ENCODE peak calls at places on chromosome 16, in eight cellular contexts. Q is tibial nerve, M is uterus, C is RWPE1, B is dorsolateral prefrontal cortex, T is AG04450, K is left ventricle myocardium inferior, P is mesothelial cell of epicardium. X is an unnamed sample.

GRCh38 chr16:27463741-27464662 is 62.0 kb downstream of the IL21R start:
- DNase-seq in K (no peak), P (no peak), Q (no peak), B (no peak), C (no peak), T (no peak), M (no peak), X (no peak)

GRCh38 chr16:81446318-81447275 is 2.0 kb downstream of the CMIP start:
- DNase-seq in M (no peak), P (no peak), C (peak), B (no peak), T (no peak), K (no peak), Q (no peak), X (peak)

GRCh38 chr16:75579435-75579834 is 13.3 kb downstream of the GABARAPL2 start:
- DNase-seq in Q (no peak), K (no peak), T (no peak), M (no peak), B (no peak), C (no peak), P (no peak), X (no peak)

GRCh38 chr16:67861877-67862276 is 11.0 kb upstream of the EDC4 start:
- DNase-seq in T (no peak), B (no peak), P (no peak), K (no peak), M (no peak), C (no peak), Q (no peak), X (no peak)

GRCh38 chr16:56807011-56807675 is 57.9 kb upstream of the SLC12A3 start:
- DNase-seq in Q (no peak), P (no peak), C (no peak), T (peak), K (no peak), B (no peak), M (no peak), X (no peak)

GRCh38 chr16:55465077-55465896 is 13.7 kb upstream of the MMP2 start:
- DNase-seq in T (peak), Q (peak), P (peak), K (peak), B (peak), M (peak), C (peak), X (peak)

GRCh38 chr16:85395207-85395912 is 217.8 kb upstream of the GSE1 start:
- DNase-seq in T (peak), C (peak), M (peak), B (peak), Q (peak), P (peak), K (peak), X (peak)

GRCh38 chr16:75624921-75625334 is 1.8 kb upstream of the ADAT1 start:
- DNase-seq in M (no peak), T (no peak), C (peak), P (no peak), Q (no peak), B (no peak), K (no peak), X (no peak)

GRCh38 chr16:54633943-54634362 is 296.7 kb upstream of the IRX5 start:
- DNase-seq in K (no peak), B (no peak), Q (peak), C (peak), P (no peak), T (no peak), M (no peak), X (no peak)

GRCh38 chr16:65958096-65958495 is 408.4 kb upstream of the CDH5 start:
- DNase-seq in C (no peak), K (no peak), P (no peak), B (no peak), Q (no peak), M (no peak), T (no peak), X (no peak)

GRCh38 chr16:58426960-58427359 is 34.7 kb downstream of the GINS3 start:
- DNase-seq in K (peak), Q (peak), B (no peak), P (no peak), M (no peak), T (no peak), C (no peak), X (no peak)

GRCh38 chr16:14193316-14193871 is 122.3 kb downstream of the MRTFB start:
- DNase-seq in P (no peak), B (no peak), M (no peak), K (no peak), C (no peak), T (no peak), Q (no peak), X (peak)

GRCh38 chr16:87178977-87179376 is 138.2 kb downstream of the C16orf95 start:
- DNase-seq in P (no peak), C (peak), B (no peak), Q (no peak), M (peak), T (no peak), K (peak), X (no peak)

GRCh38 chr16:87198881-87199280 is 118.3 kb downstream of the C16orf95 start:
- DNase-seq in K (no peak), C (no peak), T (no peak), B (no peak), P (no peak), Q (no peak), M (no peak), X (no peak)

GRCh38 chr16:67101683-67102082 is 8.1 kb upstream of the PHAF1 start:
- DNase-seq in K (no peak), T (no peak), M (no peak), Q (no peak), B (no peak), P (no peak), C (no peak), X (no peak)

GRCh38 chr16:63067141-63067540 is 1030.9 kb upstream of the CDH8 start:
- DNase-seq in M (no peak), B (no peak), C (no peak), K (no peak), P (no peak), T (no peak), Q (no peak), X (no peak)

GRCh38 chr16:47815655-47816054 is 340.1 kb downstream of the ABCC12 start:
- DNase-seq in K (no peak), C (no peak), P (no peak), Q (no peak), B (no peak), M (no peak), T (no peak), X (no peak)

GRCh38 chr16:30918614-30919013 is 4.8 kb upstream of the FBXL19 start:
- DNase-seq in K (no peak), Q (no peak), B (no peak), P (no peak), T (no peak), M (no peak), C (no peak), X (no peak)

GRCh38 chr16:10619271-10619849 is 39.0 kb upstream of the EMP2 start:
- DNase-seq in M (no peak), K (peak), P (no peak), C (peak), T (no peak), B (no peak), Q (no peak), X (peak)

GRCh38 chr16:18048858-18049257 is 287.7 kb downstream of the NPIPA8 start:
- DNase-seq in P (no peak), B (no peak), C (no peak), Q (no peak), K (no peak), M (no peak), T (no peak), X (no peak)

GRCh38 chr16:17224859-17225258 is 245.9 kb downstream of the XYLT1 start:
- DNase-seq in C (no peak), B (no peak), T (peak), K (peak), P (no peak), Q (peak), M (peak), X (no peak)

GRCh38 chr16:2187212-2187611 is 9.2 kb downstream of the CASKIN1 start:
- DNase-seq in K (no peak), B (no peak), C (no peak), P (no peak), M (no peak), T (no peak), Q (no peak), X (no peak)

GRCh38 chr16:56988161-56988947 is 1.0 kb upstream of the NLRC5 start:
- DNase-seq in Q (peak), M (peak), K (no peak), T (no peak), C (no peak), B (no peak), P (no peak), X (no peak)

GRCh38 chr16:78738557-78738956 is 639.1 kb downstream of the WWOX start:
- DNase-seq in C (no peak), P (no peak), T (no peak), M (no peak), K (no peak), Q (no peak), B (no peak), X (no peak)

GRCh38 chr16:24677388-24677787 is 52.1 kb upstream of the TNRC6A start:
- DNase-seq in K (no peak), C (no peak), P (no peak), Q (no peak), B (no peak), T (no peak), M (no peak), X (no peak)

GRCh38 chr16:66273644-66274334 is 92.7 kb upstream of the CDH5 start:
- DNase-seq in K (no peak), P (no peak), Q (peak), M (no peak), C (no peak), T (no peak), B (no peak), X (no peak)

DNA sequence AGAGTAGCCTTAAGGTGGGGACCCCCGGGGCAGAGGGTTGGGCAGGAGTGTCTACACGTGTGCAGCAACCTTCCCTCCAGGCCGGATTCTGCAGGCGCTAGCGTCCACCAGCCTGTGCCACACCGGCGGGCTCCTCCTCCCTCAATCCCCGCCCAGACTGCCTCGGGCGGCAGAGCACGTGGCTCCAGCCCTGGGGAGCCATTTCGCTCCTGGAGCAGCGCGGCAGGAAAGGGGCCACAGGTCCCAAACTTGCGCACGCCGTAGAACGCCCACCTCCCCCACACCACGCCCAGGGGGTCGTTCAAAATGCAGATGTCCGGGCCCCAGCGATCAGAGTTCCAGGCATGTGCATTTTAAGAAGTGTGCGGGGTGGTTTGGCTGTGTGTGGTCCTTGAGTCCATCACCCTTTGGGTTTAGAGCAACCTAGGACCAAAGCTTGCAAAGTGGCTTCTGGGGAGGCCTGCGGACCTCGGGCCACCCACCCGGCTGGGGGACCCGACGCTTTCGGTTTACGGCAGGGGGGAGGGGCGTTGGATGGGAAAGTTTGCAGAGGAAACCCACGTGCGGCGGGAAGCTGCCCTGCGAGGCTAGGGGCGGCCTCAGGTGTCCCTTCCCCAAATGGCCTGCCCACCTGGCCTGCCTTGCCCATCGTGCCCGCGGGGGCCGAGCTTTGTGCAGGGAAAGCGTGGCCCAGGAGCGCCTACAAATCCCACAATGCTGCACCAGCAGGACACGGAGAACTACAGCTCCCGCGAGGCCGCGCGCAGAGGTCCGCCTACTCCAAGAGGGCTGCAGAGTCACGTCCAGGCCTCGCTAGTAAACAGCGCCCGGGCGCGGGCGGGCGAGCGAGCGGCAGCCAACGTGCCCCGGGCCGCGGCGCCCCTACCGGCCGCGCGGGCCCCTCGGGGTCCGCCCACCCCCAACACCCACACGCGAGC is 1.4 kb downstream of the TFAP4 start:
- DNase-seq in Q (peak), P (peak), M (peak), K (peak), C (peak), B (peak), T (peak), X (peak)
- TF ChIP-seq CTCF in Q (peak), P (no peak), M (no peak), K (peak), C (peak), B (peak), T (no peak), X (peak)

DNA sequence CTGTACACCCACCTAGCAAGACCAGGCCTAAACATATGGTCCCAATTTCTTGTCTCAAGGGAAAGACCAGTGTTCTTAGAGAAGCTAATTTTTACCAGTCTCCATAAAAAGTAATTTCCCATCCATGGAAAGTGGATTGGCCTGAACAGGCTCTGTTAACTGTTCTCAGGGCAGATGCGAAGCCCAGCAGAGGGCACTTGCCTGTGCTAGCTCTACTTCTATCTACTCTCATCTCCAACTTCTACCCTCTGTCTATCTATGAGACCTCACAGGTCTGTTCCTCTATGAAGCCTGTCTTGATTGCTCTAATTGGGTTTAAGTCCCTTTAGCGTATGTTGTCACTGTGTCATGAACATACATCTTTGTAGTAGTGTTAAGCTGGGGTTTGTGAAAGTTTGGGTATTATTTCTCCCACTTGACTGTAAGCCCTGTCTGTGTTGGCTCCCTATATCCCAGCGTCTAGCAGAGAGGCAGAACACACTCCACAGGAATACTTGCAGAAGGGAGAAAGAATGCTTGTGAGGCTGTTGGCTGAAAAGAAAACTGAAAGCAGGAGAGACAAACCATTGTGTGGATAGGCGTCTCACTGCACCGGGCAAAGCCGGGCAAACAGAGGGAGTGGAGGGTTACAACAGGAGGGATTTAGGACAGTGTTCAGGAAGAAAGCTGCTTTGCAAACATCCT is 167.2 kb upstream of the MAF start:
- DNase-seq in P (no peak), T (no peak), C (no peak), M (peak), B (no peak), Q (peak), K (no peak), X (no peak)
- TF ChIP-seq CTCF in P (no peak), T (peak), C (no peak), M (peak), B (peak), Q (no peak), K (peak), X (no peak)

GRCh38 chr16:88754912-88755744 is 29.9 kb downstream of the PIEZO1 start:
- DNase-seq in T (peak), M (no peak), P (no peak), Q (no peak), C (peak), B (no peak), K (no peak), X (no peak)
- TF ChIP-seq CTCF in T (peak), M (no peak), P (peak), Q (no peak), C (peak), B (peak), K (peak), X (peak)

GRCh38 chr16:19900590-19900989 is 15.9 kb upstream of the GPRC5B start:
- DNase-seq in B (no peak), C (no peak), Q (no peak), T (no peak), K (no peak), P (no peak), M (no peak), X (no peak)
- TF ChIP-seq CTCF in B (no peak), C (no peak), Q (no peak), T (peak), K (no peak), P (no peak), M (no peak), X (no peak)

X was measured in GM10248.